ENCODE peak calls at places on chromosomes 11 and 22, in nine cellular contexts. One of them, this sample, is unnamed.

GRCh38 chr11:75186999-75187398 is 36.1 kb downstream of the SLCO2B1 start:
- DNase-seq in B cell: no peak
- DNase-seq in DND-41: no peak
- DNase-seq in NAMALWA: no peak
- DNase-seq in lung microvascular endothelial cell: no peak
- DNase-seq in fibroblast of the conjunctiva: no peak
- DNase-seq in GM04504: no peak
- DNase-seq in kidney: no peak
- DNase-seq in stimulated activated CD4-positive, alpha-beta T cell treated with anti-CD3 and anti-CD28 coated beads, TNF-alpha, amount 100 ng/mL, for 48 hours: no peak
- DNase-seq in this sample: no peak

GRCh38 chr11:92393218-92393617 is 168.6 kb downstream of the FAT3 start:
- DNase-seq in B cell: no peak
- DNase-seq in kidney: no peak
- DNase-seq in DND-41: no peak
- DNase-seq in lung microvascular endothelial cell: no peak
- DNase-seq in NAMALWA: no peak
- DNase-seq in stimulated activated CD4-positive, alpha-beta T cell treated with anti-CD3 and anti-CD28 coated beads, TNF-alpha, amount 100 ng/mL, for 48 hours: no peak
- DNase-seq in GM04504: no peak
- DNase-seq in fibroblast of the conjunctiva: no peak
- DNase-seq in this sample: no peak

GRCh38 chr11:9783986-9784385 is 120.1 kb downstream of the SWAP70 start:
- DNase-seq in fibroblast of the conjunctiva: no peak
- DNase-seq in kidney: no peak
- DNase-seq in DND-41: no peak
- DNase-seq in stimulated activated CD4-positive, alpha-beta T cell treated with anti-CD3 and anti-CD28 coated beads, TNF-alpha, amount 100 ng/mL, for 48 hours: no peak
- DNase-seq in lung microvascular endothelial cell: no peak
- DNase-seq in NAMALWA: no peak
- DNase-seq in GM04504: no peak
- DNase-seq in B cell: no peak
- DNase-seq in this sample: no peak

GRCh38 chr22:20576445-20576816 is 69.0 kb downstream of the MED15 start:
- DNase-seq in lung microvascular endothelial cell: no peak
- DNase-seq in GM04504: no peak
- DNase-seq in kidney: no peak
- DNase-seq in B cell: no peak
- DNase-seq in NAMALWA: no peak
- DNase-seq in stimulated activated CD4-positive, alpha-beta T cell treated with anti-CD3 and anti-CD28 coated beads, TNF-alpha, amount 100 ng/mL, for 48 hours: no peak
- DNase-seq in fibroblast of the conjunctiva: no peak
- DNase-seq in DND-41: no peak
- DNase-seq in this sample: no peak

GRCh38 chr11:119671561-119672015 is 57.4 kb downstream of the NECTIN1 start:
- DNase-seq in kidney: no peak
- DNase-seq in DND-41: no peak
- DNase-seq in fibroblast of the conjunctiva: peak; percentile 5
- DNase-seq in NAMALWA: peak; percentile 36
- DNase-seq in GM04504: no peak
- DNase-seq in stimulated activated CD4-positive, alpha-beta T cell treated with anti-CD3 and anti-CD28 coated beads, TNF-alpha, amount 100 ng/mL, for 48 hours: no peak
- DNase-seq in lung microvascular endothelial cell: peak; percentile 34
- DNase-seq in B cell: no peak
- DNase-seq in this sample: no peak

GRCh38 chr11:118437736-118438125 is 1.4 kb downstream of the KMT2A start:
- DNase-seq in GM04504: no peak
- DNase-seq in kidney: no peak
- DNase-seq in NAMALWA: peak; percentile 51
- DNase-seq in DND-41: peak; percentile 70
- DNase-seq in lung microvascular endothelial cell: peak; percentile 55
- DNase-seq in fibroblast of the conjunctiva: no peak
- DNase-seq in stimulated activated CD4-positive, alpha-beta T cell treated with anti-CD3 and anti-CD28 coated beads, TNF-alpha, amount 100 ng/mL, for 48 hours: no peak
- DNase-seq in B cell: peak; percentile 40
- DNase-seq in this sample: no peak

GRCh38 chr11:46659908-46660307 is 40.5 kb downstream of the ARHGAP1 start:
- DNase-seq in fibroblast of the conjunctiva: peak; percentile 21
- DNase-seq in NAMALWA: no peak
- DNase-seq in DND-41: peak; percentile 32
- DNase-seq in lung microvascular endothelial cell: no peak
- DNase-seq in GM04504: no peak
- DNase-seq in stimulated activated CD4-positive, alpha-beta T cell treated with anti-CD3 and anti-CD28 coated beads, TNF-alpha, amount 100 ng/mL, for 48 hours: no peak
- DNase-seq in kidney: no peak
- DNase-seq in B cell: no peak
- DNase-seq in this sample: peak; percentile 69

GRCh38 chr11:101960231-101960630 is 43.9 kb upstream of the ANGPTL5 start:
- DNase-seq in kidney: no peak
- DNase-seq in GM04504: no peak
- DNase-seq in NAMALWA: no peak
- DNase-seq in fibroblast of the conjunctiva: no peak
- DNase-seq in lung microvascular endothelial cell: no peak
- DNase-seq in DND-41: no peak
- DNase-seq in B cell: no peak
- DNase-seq in stimulated activated CD4-positive, alpha-beta T cell treated with anti-CD3 and anti-CD28 coated beads, TNF-alpha, amount 100 ng/mL, for 48 hours: no peak
- DNase-seq in this sample: no peak

GRCh38 chr11:78429209-78429608 is 11.6 kb upstream of the GAB2 start:
- DNase-seq in GM04504: no peak
- DNase-seq in B cell: no peak
- DNase-seq in stimulated activated CD4-positive, alpha-beta T cell treated with anti-CD3 and anti-CD28 coated beads, TNF-alpha, amount 100 ng/mL, for 48 hours: no peak
- DNase-seq in fibroblast of the conjunctiva: no peak
- DNase-seq in DND-41: no peak
- DNase-seq in NAMALWA: no peak
- DNase-seq in kidney: no peak
- DNase-seq in lung microvascular endothelial cell: no peak
- DNase-seq in this sample: no peak

This sample was measured in AG09309.